ENCODE peak calls at places on chromosome 19, in seven cellular contexts. One of them, this sample, is unnamed.

GRCh38 chr19:5843295-5843927 is 3.9 kb upstream of the FUT6 start:
- DNase-seq in stimulated activated naive B cell treated with anti-CD40 and anti-IgM and Interleukin-4, amounts not matched to agents 10 μg/mL and 1 μg/mL and 100 μg/mL, for 72 hours: no peak
- DNase-seq in mesothelial cell of epicardium: no peak
- DNase-seq in ACHN: no peak
- DNase-seq in stimulated activated CD4-positive, alpha-beta T cell treated with anti-CD3 and anti-CD28 coated beads, Interleukin-1b, Interleukin-23, amount 100 ng/mL, for 24 hours: no peak
- DNase-seq in HuH-7.5: no peak
- DNase-seq in NAMALWA: no peak
- DNase-seq in this sample: no peak

GRCh38 chr19:49058592-49058991 is 1.0 kb upstream of the CGB7 start:
- DNase-seq in stimulated activated naive B cell treated with anti-CD40 and anti-IgM and Interleukin-4, amounts not matched to agents 10 μg/mL and 1 μg/mL and 100 μg/mL, for 72 hours: no peak
- DNase-seq in mesothelial cell of epicardium: no peak
- DNase-seq in ACHN: no peak
- DNase-seq in stimulated activated CD4-positive, alpha-beta T cell treated with anti-CD3 and anti-CD28 coated beads, Interleukin-1b, Interleukin-23, amount 100 ng/mL, for 24 hours: no peak
- DNase-seq in HuH-7.5: no peak
- DNase-seq in NAMALWA: peak
- DNase-seq in this sample: no peak

GRCh38 chr19:37251308-37252229 is 33.6 kb downstream of the ZNF383 start:
- DNase-seq in stimulated activated naive B cell treated with anti-CD40 and anti-IgM and Interleukin-4, amounts not matched to agents 10 μg/mL and 1 μg/mL and 100 μg/mL, for 72 hours: peak
- DNase-seq in mesothelial cell of epicardium: no peak
- DNase-seq in ACHN: no peak
- DNase-seq in stimulated activated CD4-positive, alpha-beta T cell treated with anti-CD3 and anti-CD28 coated beads, Interleukin-1b, Interleukin-23, amount 100 ng/mL, for 24 hours: no peak
- DNase-seq in HuH-7.5: peak
- DNase-seq in NAMALWA: no peak
- DNase-seq in this sample: no peak

GRCh38 chr19:5891938-5892771 is 11.4 kb downstream of the NDUFA11 start:
- DNase-seq in stimulated activated naive B cell treated with anti-CD40 and anti-IgM and Interleukin-4, amounts not matched to agents 10 μg/mL and 1 μg/mL and 100 μg/mL, for 72 hours: no peak
- DNase-seq in mesothelial cell of epicardium: no peak
- DNase-seq in ACHN: peak
- DNase-seq in stimulated activated CD4-positive, alpha-beta T cell treated with anti-CD3 and anti-CD28 coated beads, Interleukin-1b, Interleukin-23, amount 100 ng/mL, for 24 hours: no peak
- DNase-seq in HuH-7.5: peak
- DNase-seq in NAMALWA: no peak
- DNase-seq in this sample: no peak

GRCh38 chr19:32817913-32818476 is 51.6 kb downstream of the SLC7A9 start:
- DNase-seq in stimulated activated naive B cell treated with anti-CD40 and anti-IgM and Interleukin-4, amounts not matched to agents 10 μg/mL and 1 μg/mL and 100 μg/mL, for 72 hours: no peak
- DNase-seq in mesothelial cell of epicardium: no peak
- DNase-seq in ACHN: no peak
- DNase-seq in stimulated activated CD4-positive, alpha-beta T cell treated with anti-CD3 and anti-CD28 coated beads, Interleukin-1b, Interleukin-23, amount 100 ng/mL, for 24 hours: no peak
- DNase-seq in HuH-7.5: no peak
- DNase-seq in NAMALWA: no peak
- DNase-seq in this sample: no peak

GRCh38 chr19:50549059-50549926 is 18.9 kb downstream of the LRRC4B start:
- DNase-seq in stimulated activated naive B cell treated with anti-CD40 and anti-IgM and Interleukin-4, amounts not matched to agents 10 μg/mL and 1 μg/mL and 100 μg/mL, for 72 hours: no peak
- DNase-seq in mesothelial cell of epicardium: no peak
- DNase-seq in ACHN: no peak
- DNase-seq in stimulated activated CD4-positive, alpha-beta T cell treated with anti-CD3 and anti-CD28 coated beads, Interleukin-1b, Interleukin-23, amount 100 ng/mL, for 24 hours: no peak
- DNase-seq in HuH-7.5: no peak
- DNase-seq in NAMALWA: no peak
- DNase-seq in this sample: no peak

GRCh38 chr19:57068921-57069697 is 50.7 kb upstream of the USP29 start:
- DNase-seq in stimulated activated naive B cell treated with anti-CD40 and anti-IgM and Interleukin-4, amounts not matched to agents 10 μg/mL and 1 μg/mL and 100 μg/mL, for 72 hours: no peak
- DNase-seq in mesothelial cell of epicardium: no peak
- DNase-seq in ACHN: no peak
- DNase-seq in stimulated activated CD4-positive, alpha-beta T cell treated with anti-CD3 and anti-CD28 coated beads, Interleukin-1b, Interleukin-23, amount 100 ng/mL, for 24 hours: no peak
- DNase-seq in HuH-7.5: no peak
- DNase-seq in NAMALWA: no peak
- DNase-seq in this sample: no peak

GRCh38 chr19:43578787-43579186 is 3.2 kb downstream of the PINLYP start:
- DNase-seq in stimulated activated naive B cell treated with anti-CD40 and anti-IgM and Interleukin-4, amounts not matched to agents 10 μg/mL and 1 μg/mL and 100 μg/mL, for 72 hours: no peak
- DNase-seq in mesothelial cell of epicardium: no peak
- DNase-seq in ACHN: no peak
- DNase-seq in stimulated activated CD4-positive, alpha-beta T cell treated with anti-CD3 and anti-CD28 coated beads, Interleukin-1b, Interleukin-23, amount 100 ng/mL, for 24 hours: no peak
- DNase-seq in HuH-7.5: no peak
- DNase-seq in NAMALWA: no peak
- DNase-seq in this sample: no peak

GRCh38 chr19:56477429-56478338 is 539 bp upstream of the ZNF667 start:
- DNase-seq in stimulated activated naive B cell treated with anti-CD40 and anti-IgM and Interleukin-4, amounts not matched to agents 10 μg/mL and 1 μg/mL and 100 μg/mL, for 72 hours: peak
- DNase-seq in mesothelial cell of epicardium: no peak
- DNase-seq in ACHN: no peak
- DNase-seq in stimulated activated CD4-positive, alpha-beta T cell treated with anti-CD3 and anti-CD28 coated beads, Interleukin-1b, Interleukin-23, amount 100 ng/mL, for 24 hours: no peak
- DNase-seq in HuH-7.5: peak
- DNase-seq in NAMALWA: no peak
- DNase-seq in this sample: no peak

GRCh38 chr19:1513492-1514294 is 874 bp upstream of the ADAMTSL5 start:
- DNase-seq in stimulated activated naive B cell treated with anti-CD40 and anti-IgM and Interleukin-4, amounts not matched to agents 10 μg/mL and 1 μg/mL and 100 μg/mL, for 72 hours: no peak
- DNase-seq in mesothelial cell of epicardium: no peak
- DNase-seq in ACHN: peak
- DNase-seq in stimulated activated CD4-positive, alpha-beta T cell treated with anti-CD3 and anti-CD28 coated beads, Interleukin-1b, Interleukin-23, amount 100 ng/mL, for 24 hours: peak
- DNase-seq in HuH-7.5: peak
- DNase-seq in NAMALWA: peak
- DNase-seq in this sample: peak

GRCh38 chr19:18152444-18152816 is 533 bp upstream of the PIK3R2 start:
- DNase-seq in stimulated activated naive B cell treated with anti-CD40 and anti-IgM and Interleukin-4, amounts not matched to agents 10 μg/mL and 1 μg/mL and 100 μg/mL, for 72 hours: peak
- DNase-seq in mesothelial cell of epicardium: peak
- DNase-seq in ACHN: peak
- DNase-seq in stimulated activated CD4-positive, alpha-beta T cell treated with anti-CD3 and anti-CD28 coated beads, Interleukin-1b, Interleukin-23, amount 100 ng/mL, for 24 hours: peak
- DNase-seq in HuH-7.5: peak
- DNase-seq in NAMALWA: peak
- DNase-seq in this sample: peak

GRCh38 chr19:16180611-16181010 is 4.6 kb upstream of the FAM32A start:
- DNase-seq in stimulated activated naive B cell treated with anti-CD40 and anti-IgM and Interleukin-4, amounts not matched to agents 10 μg/mL and 1 μg/mL and 100 μg/mL, for 72 hours: no peak
- DNase-seq in mesothelial cell of epicardium: no peak
- DNase-seq in ACHN: peak
- DNase-seq in stimulated activated CD4-positive, alpha-beta T cell treated with anti-CD3 and anti-CD28 coated beads, Interleukin-1b, Interleukin-23, amount 100 ng/mL, for 24 hours: no peak
- DNase-seq in HuH-7.5: no peak
- DNase-seq in NAMALWA: no peak
- DNase-seq in this sample: peak

GRCh38 chr19:14775855-14776254 is 2.5 kb downstream of the ADGRE2 start:
- DNase-seq in stimulated activated naive B cell treated with anti-CD40 and anti-IgM and Interleukin-4, amounts not matched to agents 10 μg/mL and 1 μg/mL and 100 μg/mL, for 72 hours: no peak
- DNase-seq in mesothelial cell of epicardium: no peak
- DNase-seq in ACHN: no peak
- DNase-seq in stimulated activated CD4-positive, alpha-beta T cell treated with anti-CD3 and anti-CD28 coated beads, Interleukin-1b, Interleukin-23, amount 100 ng/mL, for 24 hours: no peak
- DNase-seq in HuH-7.5: no peak
- DNase-seq in NAMALWA: no peak
- DNase-seq in this sample: no peak

GRCh38 chr19:41353466-41354342 is at the start of gene TGFB1:
- DNase-seq in stimulated activated naive B cell treated with anti-CD40 and anti-IgM and Interleukin-4, amounts not matched to agents 10 μg/mL and 1 μg/mL and 100 μg/mL, for 72 hours: peak
- DNase-seq in mesothelial cell of epicardium: peak
- DNase-seq in ACHN: peak
- DNase-seq in stimulated activated CD4-positive, alpha-beta T cell treated with anti-CD3 and anti-CD28 coated beads, Interleukin-1b, Interleukin-23, amount 100 ng/mL, for 24 hours: peak
- DNase-seq in HuH-7.5: peak
- DNase-seq in NAMALWA: peak
- DNase-seq in this sample: peak

GRCh38 chr19:5863030-5863665 is 7.2 kb downstream of the FUT5 start:
- DNase-seq in stimulated activated naive B cell treated with anti-CD40 and anti-IgM and Interleukin-4, amounts not matched to agents 10 μg/mL and 1 μg/mL and 100 μg/mL, for 72 hours: no peak
- DNase-seq in mesothelial cell of epicardium: no peak
- DNase-seq in ACHN: no peak
- DNase-seq in stimulated activated CD4-positive, alpha-beta T cell treated with anti-CD3 and anti-CD28 coated beads, Interleukin-1b, Interleukin-23, amount 100 ng/mL, for 24 hours: no peak
- DNase-seq in HuH-7.5: no peak
- DNase-seq in NAMALWA: no peak
- DNase-seq in this sample: no peak

GRCh38 chr19:9801976-9802375 is 16.9 kb downstream of the FBXL12 start:
- DNase-seq in stimulated activated naive B cell treated with anti-CD40 and anti-IgM and Interleukin-4, amounts not matched to agents 10 μg/mL and 1 μg/mL and 100 μg/mL, for 72 hours: no peak
- DNase-seq in mesothelial cell of epicardium: no peak
- DNase-seq in ACHN: no peak
- DNase-seq in stimulated activated CD4-positive, alpha-beta T cell treated with anti-CD3 and anti-CD28 coated beads, Interleukin-1b, Interleukin-23, amount 100 ng/mL, for 24 hours: no peak
- DNase-seq in HuH-7.5: no peak
- DNase-seq in NAMALWA: no peak
- DNase-seq in this sample: no peak

GRCh38 chr19:10701955-10702307 is 692 bp downstream of the QTRT1 start:
- DNase-seq in stimulated activated naive B cell treated with anti-CD40 and anti-IgM and Interleukin-4, amounts not matched to agents 10 μg/mL and 1 μg/mL and 100 μg/mL, for 72 hours: peak
- DNase-seq in mesothelial cell of epicardium: no peak
- DNase-seq in ACHN: no peak
- DNase-seq in stimulated activated CD4-positive, alpha-beta T cell treated with anti-CD3 and anti-CD28 coated beads, Interleukin-1b, Interleukin-23, amount 100 ng/mL, for 24 hours: no peak
- DNase-seq in HuH-7.5: peak
- DNase-seq in NAMALWA: no peak
- DNase-seq in this sample: no peak

GRCh38 chr19:18775586-18776287 is 15.4 kb downstream of the COMP start:
- DNase-seq in stimulated activated naive B cell treated with anti-CD40 and anti-IgM and Interleukin-4, amounts not matched to agents 10 μg/mL and 1 μg/mL and 100 μg/mL, for 72 hours: no peak
- DNase-seq in mesothelial cell of epicardium: peak
- DNase-seq in ACHN: peak
- DNase-seq in stimulated activated CD4-positive, alpha-beta T cell treated with anti-CD3 and anti-CD28 coated beads, Interleukin-1b, Interleukin-23, amount 100 ng/mL, for 24 hours: no peak
- DNase-seq in HuH-7.5: no peak
- DNase-seq in NAMALWA: no peak
- DNase-seq in this sample: no peak

GRCh38 chr19:1161716-1162115 is 12.4 kb downstream of the SBNO2 start:
- DNase-seq in stimulated activated naive B cell treated with anti-CD40 and anti-IgM and Interleukin-4, amounts not matched to agents 10 μg/mL and 1 μg/mL and 100 μg/mL, for 72 hours: no peak
- DNase-seq in mesothelial cell of epicardium: no peak
- DNase-seq in ACHN: no peak
- DNase-seq in stimulated activated CD4-positive, alpha-beta T cell treated with anti-CD3 and anti-CD28 coated beads, Interleukin-1b, Interleukin-23, amount 100 ng/mL, for 24 hours: no peak
- DNase-seq in HuH-7.5: no peak
- DNase-seq in NAMALWA: no peak
- DNase-seq in this sample: no peak

GRCh38 chr19:38718747-38719543 is 25.3 kb downstream of the CAPN12 start:
- DNase-seq in stimulated activated naive B cell treated with anti-CD40 and anti-IgM and Interleukin-4, amounts not matched to agents 10 μg/mL and 1 μg/mL and 100 μg/mL, for 72 hours: no peak
- DNase-seq in mesothelial cell of epicardium: no peak
- DNase-seq in ACHN: no peak
- DNase-seq in stimulated activated CD4-positive, alpha-beta T cell treated with anti-CD3 and anti-CD28 coated beads, Interleukin-1b, Interleukin-23, amount 100 ng/mL, for 24 hours: no peak
- DNase-seq in HuH-7.5: no peak
- DNase-seq in NAMALWA: no peak
- DNase-seq in this sample: no peak

GRCh38 chr19:56162258-56162657 is 13.6 kb upstream of the GALP start:
- DNase-seq in stimulated activated naive B cell treated with anti-CD40 and anti-IgM and Interleukin-4, amounts not matched to agents 10 μg/mL and 1 μg/mL and 100 μg/mL, for 72 hours: no peak
- DNase-seq in mesothelial cell of epicardium: no peak
- DNase-seq in ACHN: no peak
- DNase-seq in stimulated activated CD4-positive, alpha-beta T cell treated with anti-CD3 and anti-CD28 coated beads, Interleukin-1b, Interleukin-23, amount 100 ng/mL, for 24 hours: no peak
- DNase-seq in HuH-7.5: no peak
- DNase-seq in NAMALWA: no peak
- DNase-seq in this sample: no peak

GRCh38 chr19:52734340-52734892 is 428 bp downstream of the ZNF611 start:
- DNase-seq in stimulated activated naive B cell treated with anti-CD40 and anti-IgM and Interleukin-4, amounts not matched to agents 10 μg/mL and 1 μg/mL and 100 μg/mL, for 72 hours: no peak
- DNase-seq in mesothelial cell of epicardium: no peak
- DNase-seq in ACHN: peak
- DNase-seq in stimulated activated CD4-positive, alpha-beta T cell treated with anti-CD3 and anti-CD28 coated beads, Interleukin-1b, Interleukin-23, amount 100 ng/mL, for 24 hours: no peak
- DNase-seq in HuH-7.5: peak
- DNase-seq in NAMALWA: no peak
- DNase-seq in this sample: no peak

GRCh38 chr19:47107953-47108746 is 5.4 kb downstream of the ZC3H4 start:
- DNase-seq in stimulated activated naive B cell treated with anti-CD40 and anti-IgM and Interleukin-4, amounts not matched to agents 10 μg/mL and 1 μg/mL and 100 μg/mL, for 72 hours: no peak
- DNase-seq in mesothelial cell of epicardium: no peak
- DNase-seq in ACHN: no peak
- DNase-seq in stimulated activated CD4-positive, alpha-beta T cell treated with anti-CD3 and anti-CD28 coated beads, Interleukin-1b, Interleukin-23, amount 100 ng/mL, for 24 hours: no peak
- DNase-seq in HuH-7.5: no peak
- DNase-seq in NAMALWA: no peak
- DNase-seq in this sample: no peak

GRCh38 chr19:8357007-8357521 is 6.9 kb upstream of the ANGPTL4 start:
- DNase-seq in stimulated activated naive B cell treated with anti-CD40 and anti-IgM and Interleukin-4, amounts not matched to agents 10 μg/mL and 1 μg/mL and 100 μg/mL, for 72 hours: no peak
- DNase-seq in mesothelial cell of epicardium: no peak
- DNase-seq in ACHN: no peak
- DNase-seq in stimulated activated CD4-positive, alpha-beta T cell treated with anti-CD3 and anti-CD28 coated beads, Interleukin-1b, Interleukin-23, amount 100 ng/mL, for 24 hours: no peak
- DNase-seq in HuH-7.5: no peak
- DNase-seq in NAMALWA: peak
- DNase-seq in this sample: no peak

GRCh38 chr19:10467104-10467706 is 36.0 kb downstream of the KEAP1 start:
- DNase-seq in stimulated activated naive B cell treated with anti-CD40 and anti-IgM and Interleukin-4, amounts not matched to agents 10 μg/mL and 1 μg/mL and 100 μg/mL, for 72 hours: no peak
- DNase-seq in mesothelial cell of epicardium: no peak
- DNase-seq in ACHN: no peak
- DNase-seq in stimulated activated CD4-positive, alpha-beta T cell treated with anti-CD3 and anti-CD28 coated beads, Interleukin-1b, Interleukin-23, amount 100 ng/mL, for 24 hours: no peak
- DNase-seq in HuH-7.5: no peak
- DNase-seq in NAMALWA: no peak
- DNase-seq in this sample: no peak

GRCh38 chr19:33462112-33462726 is 59.4 kb downstream of the PEPD start:
- DNase-seq in stimulated activated naive B cell treated with anti-CD40 and anti-IgM and Interleukin-4, amounts not matched to agents 10 μg/mL and 1 μg/mL and 100 μg/mL, for 72 hours: no peak
- DNase-seq in mesothelial cell of epicardium: no peak
- DNase-seq in ACHN: no peak
- DNase-seq in stimulated activated CD4-positive, alpha-beta T cell treated with anti-CD3 and anti-CD28 coated beads, Interleukin-1b, Interleukin-23, amount 100 ng/mL, for 24 hours: no peak
- DNase-seq in HuH-7.5: no peak
- DNase-seq in NAMALWA: no peak
- DNase-seq in this sample: no peak

GRCh38 chr19:3987619-3988371 is 2.5 kb upstream of the EEF2 start:
- DNase-seq in stimulated activated naive B cell treated with anti-CD40 and anti-IgM and Interleukin-4, amounts not matched to agents 10 μg/mL and 1 μg/mL and 100 μg/mL, for 72 hours: peak
- DNase-seq in mesothelial cell of epicardium: peak
- DNase-seq in ACHN: peak
- DNase-seq in stimulated activated CD4-positive, alpha-beta T cell treated with anti-CD3 and anti-CD28 coated beads, Interleukin-1b, Interleukin-23, amount 100 ng/mL, for 24 hours: peak
- DNase-seq in HuH-7.5: peak
- DNase-seq in NAMALWA: peak
- DNase-seq in this sample: peak

GRCh38 chr19:33473644-33474305 is 47.8 kb downstream of the PEPD start:
- DNase-seq in stimulated activated naive B cell treated with anti-CD40 and anti-IgM and Interleukin-4, amounts not matched to agents 10 μg/mL and 1 μg/mL and 100 μg/mL, for 72 hours: no peak
- DNase-seq in mesothelial cell of epicardium: no peak
- DNase-seq in ACHN: no peak
- DNase-seq in stimulated activated CD4-positive, alpha-beta T cell treated with anti-CD3 and anti-CD28 coated beads, Interleukin-1b, Interleukin-23, amount 100 ng/mL, for 24 hours: no peak
- DNase-seq in HuH-7.5: no peak
- DNase-seq in NAMALWA: no peak
- DNase-seq in this sample: peak

GRCh38 chr19:40398417-40399056 is 8.6 kb upstream of the HIPK4 start:
- DNase-seq in stimulated activated naive B cell treated with anti-CD40 and anti-IgM and Interleukin-4, amounts not matched to agents 10 μg/mL and 1 μg/mL and 100 μg/mL, for 72 hours: peak
- DNase-seq in mesothelial cell of epicardium: no peak
- DNase-seq in ACHN: no peak
- DNase-seq in stimulated activated CD4-positive, alpha-beta T cell treated with anti-CD3 and anti-CD28 coated beads, Interleukin-1b, Interleukin-23, amount 100 ng/mL, for 24 hours: no peak
- DNase-seq in HuH-7.5: no peak
- DNase-seq in NAMALWA: peak
- DNase-seq in this sample: no peak

GRCh38 chr19:4043410-4043809 is 23.3 kb downstream of the ZBTB7A start:
- DNase-seq in stimulated activated naive B cell treated with anti-CD40 and anti-IgM and Interleukin-4, amounts not matched to agents 10 μg/mL and 1 μg/mL and 100 μg/mL, for 72 hours: no peak
- DNase-seq in mesothelial cell of epicardium: no peak
- DNase-seq in ACHN: no peak
- DNase-seq in stimulated activated CD4-positive, alpha-beta T cell treated with anti-CD3 and anti-CD28 coated beads, Interleukin-1b, Interleukin-23, amount 100 ng/mL, for 24 hours: no peak
- DNase-seq in HuH-7.5: no peak
- DNase-seq in NAMALWA: no peak
- DNase-seq in this sample: no peak

GRCh38 chr19:58558623-58559274 is 338 bp upstream of the UBE2M start:
- DNase-seq in stimulated activated naive B cell treated with anti-CD40 and anti-IgM and Interleukin-4, amounts not matched to agents 10 μg/mL and 1 μg/mL and 100 μg/mL, for 72 hours: peak
- DNase-seq in mesothelial cell of epicardium: peak
- DNase-seq in ACHN: peak
- DNase-seq in stimulated activated CD4-positive, alpha-beta T cell treated with anti-CD3 and anti-CD28 coated beads, Interleukin-1b, Interleukin-23, amount 100 ng/mL, for 24 hours: peak
- DNase-seq in HuH-7.5: peak
- DNase-seq in NAMALWA: peak
- DNase-seq in this sample: peak

This sample was measured in LoVo.